ENCODE peak calls at places on chromosomes 3 and 15, in four cellular contexts. J is RKO; W is iris pigment epithelial cell; Q is activated CD4-positive, alpha-beta memory T cell treated with anti-CD3 and anti-CD28 coated beads for 36 hours. S is an unnamed sample.

GRCh38 chr15:71261934-71262333 is 146.7 kb downstream of the THSD4 start:
- DNase-seq in J (no peak), Q (no peak), W (no peak), S (no peak)

GRCh38 chr15:23569513-23569912 is 4.0 kb downstream of the MKRN3 start:
- DNase-seq in Q (no peak), W (no peak), J (no peak), S (no peak)

GRCh38 chr15:75508741-75509532 is 57.4 kb upstream of the SIN3A start:
- DNase-seq in W (peak), J (peak), Q (no peak), S (peak)

GRCh38 chr15:82139823-82140268 is 94.0 kb upstream of the MEX3B start:
- DNase-seq in W (peak), Q (no peak), J (peak), S (peak)

GRCh38 chr3:187935623-187936156 is 190.4 kb upstream of the BCL6 start:
- DNase-seq in Q (peak), W (no peak), J (no peak), S (no peak)

GRCh38 chr15:66586155-66586976 is 20.6 kb upstream of the LCTL start:
- DNase-seq in J (no peak), Q (no peak), W (no peak), S (no peak)

GRCh38 chr3:126293370-126294082 is 63.7 kb downstream of the KLF15 start:
- DNase-seq in J (no peak), W (peak), Q (no peak), S (no peak)

GRCh38 chr3:32595318-32595717 is 24.7 kb upstream of the DYNC1LI1 start:
- DNase-seq in Q (no peak), W (no peak), J (no peak), S (no peak)

GRCh38 chr3:41575754-41576153 is 376.4 kb downstream of the CTNNB1 start:
- DNase-seq in W (no peak), Q (no peak), J (no peak), S (no peak)

GRCh38 chr3:166526878-166527277 is 689.7 kb upstream of the BCHE start:
- DNase-seq in J (no peak), W (no peak), Q (no peak), S (no peak)

GRCh38 chr3:124347418-124347817 is 355.5 kb upstream of the ROPN1 start:
- DNase-seq in W (no peak), Q (no peak), J (no peak), S (peak)

GRCh38 chr3:13241621-13242363 is 168.6 kb upstream of the IQSEC1 start:
- DNase-seq in J (no peak), Q (no peak), W (no peak), S (no peak)

GRCh38 chr15:63672775-63673174 is 75.6 kb downstream of the FBXL22 start:
- DNase-seq in Q (no peak), W (no peak), J (no peak), S (no peak)

GRCh38 chr3:125358923-125359322 is 16.2 kb downstream of the ZNF148 start:
- DNase-seq in Q (no peak), J (no peak), W (no peak), S (no peak)

GRCh38 chr15:58738051-58738707 is 11.3 kb downstream of the ADAM10 start:
- DNase-seq in Q (no peak), W (peak), J (peak), S (no peak)

GRCh38 chr3:63557912-63558311 is 94.6 kb upstream of the SNTN start:
- DNase-seq in J (no peak), Q (no peak), W (no peak), S (no peak)

GRCh38 chr15:83930392-83930791 is 276.5 kb downstream of the ADAMTSL3 start:
- DNase-seq in W (no peak), J (no peak), Q (no peak), S (no peak)

GRCh38 chr3:42640771-42641370 is 12.6 kb upstream of the ZBTB47 start:
- DNase-seq in J (no peak), Q (no peak), W (no peak), S (no peak)

GRCh38 chr15:101451886-101452285 is 37.6 kb downstream of the PCSK6 start:
- DNase-seq in W (peak), Q (no peak), J (no peak), S (no peak)

GRCh38 chr3:17825298-17825697 is 82.9 kb upstream of the TBC1D5 start:
- DNase-seq in J (no peak), W (no peak), Q (no peak), S (no peak)

GRCh38 chr3:172239218-172239738 is 199.9 kb downstream of the FNDC3B start:
- DNase-seq in W (no peak), J (no peak), Q (no peak), S (no peak)

GRCh38 chr3:152299243-152299976 is 30.7 kb downstream of the MBNL1 start:
- DNase-seq in Q (peak), W (no peak), J (no peak), S (no peak)

GRCh38 chr15:80779658-80780415 is 667 bp downstream of the CEMIP start:
- DNase-seq in Q (no peak), J (peak), W (peak), S (peak)